ENCODE peak calls at places on chromosomes 5 and 9, in eight cellular contexts. F is fibroblast of the aortic adventitia, S is NCI-H345, L is AG09309, O is NCI-H1694, U is amniotic stem cell, G is endothelial cell, T is non-pigmented ciliary epithelial cell. B is an unnamed sample.
A peak's percentile ranks its signal among the peaks of the same experiment; 100 is the strongest.

GRCh38 chr9:37300620-37301368 is 121.7 kb upstream of the GRHPR start:
- DNase-seq in F (peak; percentile 47), S (no peak), L (no peak), O (no peak), U (no peak), G (no peak), T (no peak), B (no peak)

GRCh38 chr5:75322066-75322465 is 15.0 kb upstream of the HMGCR start:
- DNase-seq in F (no peak), S (no peak), L (no peak), O (no peak), U (no peak), G (no peak), T (no peak), B (no peak)

GRCh38 chr5:68395844-68396523 is 180.4 kb downstream of the PIK3R1 start:
- DNase-seq in F (no peak), S (no peak), L (no peak), O (no peak), U (no peak), G (no peak), T (no peak), B (peak; percentile 34)

GRCh38 chr5:181189962-181190710 is 14.9 kb downstream of the TRIM7 start:
- DNase-seq in F (no peak), S (no peak), L (no peak), O (no peak), U (no peak), G (peak; percentile 34), T (no peak), B (no peak)

GRCh38 chr5:35832757-35833156 is 23.9 kb upstream of the IL7R start:
- DNase-seq in F (no peak), S (no peak), L (no peak), O (no peak), U (no peak), G (no peak), T (no peak), B (no peak)

GRCh38 chr5:15008476-15008875 is 136.9 kb upstream of the ANKH start:
- DNase-seq in F (peak; percentile 98), S (peak; percentile 87), L (peak; percentile 95), O (no peak), U (peak; percentile 92), G (no peak), T (peak; percentile 96), B (peak; percentile 87)

GRCh38 chr9:95085861-95086563 is 231.5 kb downstream of the FANCC start:
- DNase-seq in F (no peak), S (no peak), L (no peak), O (no peak), U (no peak), G (no peak), T (no peak), B (no peak)

GRCh38 chr5:66739923-66740322 is 143.7 kb downstream of the MAST4 start:
- DNase-seq in F (no peak), S (no peak), L (no peak), O (no peak), U (no peak), G (no peak), T (no peak), B (no peak)

GRCh38 chr9:78605029-78605930 is 308.4 kb downstream of the PSAT1 start:
- DNase-seq in F (peak; percentile 84), S (peak; percentile 42), L (no peak), O (no peak), U (no peak), G (no peak), T (no peak), B (no peak)

GRCh38 chr5:156686816-156687215 is 163.3 kb upstream of the PPP1R2B start:
- DNase-seq in F (no peak), S (no peak), L (no peak), O (no peak), U (no peak), G (no peak), T (no peak), B (no peak)

GRCh38 chr5:170053896-170054295 is 51.8 kb upstream of the FOXI1 start:
- DNase-seq in F (no peak), S (no peak), L (no peak), O (no peak), U (no peak), G (no peak), T (no peak), B (no peak)

GRCh38 chr9:135294826-135295225 is 184.8 kb upstream of the PPP1R26 start:
- DNase-seq in F (no peak), S (no peak), L (no peak), O (no peak), U (no peak), G (no peak), T (no peak), B (no peak)

GRCh38 chr5:131416729-131417128 is 152.9 kb downstream of the CDC42SE2 start:
- DNase-seq in F (no peak), S (no peak), L (no peak), O (no peak), U (no peak), G (no peak), T (no peak), B (no peak)

GRCh38 chr9:29213374-29214161 is 1640.3 kb upstream of the C9orf72 start:
- DNase-seq in F (no peak), S (peak; percentile 85), L (no peak), O (peak; percentile 60), U (no peak), G (peak; percentile 42), T (no peak), B (no peak)

GRCh38 chr9:74041588-74041987 is 455.5 kb upstream of the RORB start:
- DNase-seq in F (no peak), S (no peak), L (no peak), O (no peak), U (no peak), G (no peak), T (no peak), B (no peak)

GRCh38 chr9:77707696-77708095 is 59.6 kb upstream of the GNA14 start:
- DNase-seq in F (peak; percentile 99), S (no peak), L (peak; percentile 95), O (no peak), U (peak; percentile 72), G (no peak), T (peak; percentile 99), B (peak; percentile 97)

B was measured in kidney epithelial cell.